ENCODE peak calls at places on chromosomes 12 and 14, in eight cellular contexts. S is cardiac fibroblast; V is colonic mucosa; E is hepatocyte; Z is CD8-positive, alpha-beta T cell; Y is choroid plexus epithelial cell; W is thyroid gland; C is fibroblast of lung. O is an unnamed sample.
A peak's percentile ranks its signal among the peaks of the same experiment; 100 is the strongest.

GRCh38 chr12:99767809-99768208 is 120.3 kb downstream of the GARIN6 start:
- DNase-seq in S (peak; percentile 45), V (no peak), E (peak; percentile 8), Z (no peak), Y (peak; percentile 40), W (no peak), C (peak; percentile 24), O (no peak)

GRCh38 chr12:87671757-87672156 is 357.4 kb downstream of the C12orf50 start:
- DNase-seq in S (no peak), V (no peak), E (no peak), Z (no peak), Y (no peak), W (no peak), C (peak; percentile 88), O (no peak)

GRCh38 chr12:66354291-66354690 is 52.0 kb downstream of the HELB start:
- DNase-seq in S (no peak), V (no peak), E (no peak), Z (no peak), Y (no peak), W (peak; percentile 6), C (peak; percentile 45), O (no peak)

GRCh38 chr14:99273724-99274345 is 1.8 kb upstream of the BCL11B start:
- DNase-seq in S (no peak), V (peak; percentile 87), E (peak; percentile 70), Z (no peak), Y (no peak), W (peak; percentile 58), C (peak; percentile 6), O (no peak)

GRCh38 chr12:11695321-11695720 is 45.8 kb downstream of the ETV6 start:
- DNase-seq in S (peak; percentile 51), V (no peak), E (no peak), Z (no peak), Y (no peak), W (peak; percentile 56), C (peak; percentile 83), O (no peak)

GRCh38 chr12:28987538-28988383 is 161.3 kb upstream of the FAR2 start:
- DNase-seq in S (peak; percentile 41), V (no peak), E (peak; percentile 7), Z (no peak), Y (peak; percentile 13), W (no peak), C (no peak), O (no peak)

GRCh38 chr14:98227000-98227726 is 1044.8 kb downstream of the BCL11B start:
- DNase-seq in S (no peak), V (no peak), E (no peak), Z (no peak), Y (no peak), W (no peak), C (no peak), O (no peak)

GRCh38 chr12:109604902-109605536 is 31.4 kb downstream of the MVK start:
- DNase-seq in S (no peak), V (no peak), E (no peak), Z (no peak), Y (no peak), W (no peak), C (no peak), O (no peak)

GRCh38 chr12:52521581-52522266 is 1.5 kb upstream of the KRT5 start:
- DNase-seq in S (no peak), V (peak; percentile 6), E (no peak), Z (no peak), Y (peak; percentile 65), W (no peak), C (peak; percentile 50), O (no peak)

GRCh38 chr12:108823804-108824203 is 33.6 kb downstream of the SSH1 start:
- DNase-seq in S (peak; percentile 33), V (no peak), E (no peak), Z (no peak), Y (peak; percentile 55), W (no peak), C (no peak), O (no peak)

GRCh38 chr14:72714094-72714493 is 179.8 kb downstream of the DPF3 start:
- DNase-seq in S (no peak), V (no peak), E (no peak), Z (peak; percentile 12), Y (no peak), W (no peak), C (no peak), O (no peak)

GRCh38 chr14:60642270-60642789 is 6.9 kb downstream of the SIX1 start:
- DNase-seq in S (no peak), V (no peak), E (peak; percentile 32), Z (no peak), Y (no peak), W (no peak), C (no peak), O (no peak)

GRCh38 chr14:104898870-104899510 is 25.7 kb upstream of the PLD4 start:
- DNase-seq in S (peak; percentile 31), V (no peak), E (no peak), Z (no peak), Y (peak; percentile 26), W (no peak), C (no peak), O (no peak)

GRCh38 chr12:109832534-109833306 is 478 bp downstream of the TRPV4 start:
- DNase-seq in S (no peak), V (no peak), E (no peak), Z (no peak), Y (no peak), W (no peak), C (no peak), O (no peak)

GRCh38 chr14:35369701-35370191 is 34.8 kb downstream of the NFKBIA start:
- DNase-seq in S (no peak), V (no peak), E (no peak), Z (no peak), Y (peak; percentile 84), W (no peak), C (peak; percentile 46), O (no peak)

GRCh38 chr12:6230321-6231110 is 30.3 kb downstream of the CD9 start:
- DNase-seq in S (peak; percentile 61), V (peak; percentile 68), E (peak; percentile 50), Z (peak; percentile 53), Y (peak; percentile 23), W (peak; percentile 65), C (peak; percentile 70), O (no peak)

GRCh38 chr14:104371031-104371430 is 208.5 kb upstream of the C14orf180 start:
- DNase-seq in S (no peak), V (no peak), E (no peak), Z (no peak), Y (no peak), W (no peak), C (no peak), O (no peak)

GRCh38 chr12:22856120-22856699 is 231.2 kb downstream of the ETNK1 start:
- DNase-seq in S (peak; percentile 56), V (no peak), E (peak; percentile 28), Z (no peak), Y (peak; percentile 66), W (no peak), C (peak; percentile 39), O (no peak)

GRCh38 chr14:64008016-64008415 is 155.2 kb downstream of the SYNE2 start:
- DNase-seq in S (no peak), V (no peak), E (no peak), Z (no peak), Y (no peak), W (no peak), C (no peak), O (no peak)

GRCh38 chr12:41076114-41076513 is 112.0 kb upstream of the PDZRN4 start:
- DNase-seq in S (no peak), V (no peak), E (no peak), Z (no peak), Y (no peak), W (no peak), C (no peak), O (no peak)

GRCh38 chr14:77423423-77423822 is at the start of gene NOXRED1:
- DNase-seq in S (no peak), V (no peak), E (no peak), Z (no peak), Y (no peak), W (no peak), C (no peak), O (no peak)

GRCh38 chr12:71948390-71948789 is 9.7 kb downstream of the TPH2 start:
- DNase-seq in S (no peak), V (no peak), E (no peak), Z (no peak), Y (no peak), W (no peak), C (no peak), O (no peak)

GRCh38 chr14:74524076-74524812 is 30.7 kb downstream of the ISCA2 start:
- DNase-seq in S (peak; percentile 48), V (no peak), E (no peak), Z (no peak), Y (peak; percentile 37), W (peak; percentile 88), C (peak; percentile 88), O (peak; percentile 53)

GRCh38 chr12:50924131-50924438 is 28.3 kb upstream of the HIGD1C start:
- DNase-seq in S (no peak), V (no peak), E (no peak), Z (no peak), Y (no peak), W (no peak), C (no peak), O (no peak)
- H3K4me3 ChIP-seq in S (peak overlapping the region; percentile 29), V (peak overlapping the region; percentile 56), E (peak overlapping the region; percentile 13), Z (peak overlapping the region; percentile 40), Y (peak overlapping the region; percentile 72), W (peak overlapping the region; percentile 80), C (peak overlapping the region; percentile 92), O (peak overlapping the region; percentile 69)

DNA sequence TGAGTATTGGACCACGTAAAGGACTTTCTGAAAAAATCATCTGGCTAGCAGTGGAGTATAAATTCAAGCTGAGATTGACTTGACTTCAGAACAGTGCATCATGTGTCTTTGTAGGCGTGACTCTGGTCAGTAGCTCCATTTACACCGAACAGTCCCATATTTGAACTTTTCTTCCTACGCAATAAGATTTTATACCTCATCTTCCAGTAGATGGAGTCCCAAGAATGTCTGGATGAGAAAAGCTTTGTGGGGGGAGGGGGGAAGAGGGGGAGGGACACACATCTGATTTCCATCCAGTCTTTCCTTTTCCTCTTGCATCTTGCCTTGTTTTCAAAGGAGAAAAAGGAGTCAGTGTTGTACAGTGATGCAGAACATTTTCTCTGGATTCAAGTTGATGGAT is 241.0 kb downstream of the EMP1 start:
- DNase-seq in S (no peak), V (no peak), E (no peak), Z (no peak), Y (no peak), W (no peak), C (no peak), O (no peak)
- H3K4me3 ChIP-seq in S (no peak overlapping the region), V (no peak overlapping the region), E (no peak overlapping the region), Z (no peak overlapping the region), Y (no peak overlapping the region), W (no peak overlapping the region), C (no peak overlapping the region), O (no peak overlapping the region)

GRCh38 chr12:104297477-104298113 is 5.9 kb upstream of the EID3 start:
- DNase-seq in S (no peak), V (no peak), E (no peak), Z (no peak), Y (no peak), W (no peak), C (peak; percentile 55), O (no peak)
- H3K4me3 ChIP-seq in S (no peak overlapping the region), V (no peak overlapping the region), E (no peak overlapping the region), Z (no peak overlapping the region), Y (no peak overlapping the region), W (no peak overlapping the region), C (peak overlapping the region; percentile 23), O (no peak overlapping the region)

DNA sequence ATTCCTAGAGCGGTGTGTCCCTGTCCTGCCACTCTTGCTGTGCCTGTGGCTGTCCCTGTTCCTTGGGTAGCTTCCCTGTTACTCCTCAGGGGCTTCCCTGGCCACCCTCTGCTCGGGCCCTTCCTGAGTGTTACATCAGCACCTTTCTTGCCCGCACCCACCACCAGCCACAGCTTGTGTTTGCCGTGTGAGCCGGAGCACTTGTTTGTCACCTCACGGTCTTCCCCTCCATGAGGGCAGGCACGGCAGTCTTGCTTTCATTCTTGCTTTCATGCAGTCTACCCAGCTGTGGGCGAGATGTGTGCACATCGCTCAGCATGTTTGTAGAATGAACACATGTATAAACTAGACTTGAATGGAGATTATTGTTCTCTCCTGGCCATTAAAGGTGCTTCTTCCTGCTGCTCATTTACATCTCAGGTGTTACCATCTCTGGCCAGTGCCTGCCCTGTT is 42.0 kb downstream of the TRAF3 start:
- DNase-seq in S (no peak), V (peak; percentile 56), E (peak; percentile 45), Z (no peak), Y (no peak), W (no peak), C (no peak), O (no peak)
- H3K4me3 ChIP-seq in S (no peak overlapping the region), V (no peak overlapping the region), E (no peak overlapping the region), Z (no peak overlapping the region), Y (no peak overlapping the region), W (no peak overlapping the region), C (no peak overlapping the region), O (no peak overlapping the region)